ENCODE peak calls at places on chromosomes 2 and 18, in ten cellular contexts. E is prostate gland; T is Calu3; Z is neural progenitor cell; F is NCI-H526 treated with DMSO at 0.1 percent for 48 hours; L is COLO829; V is GM19239; J is fibroblast of pulmonary artery; I is activated naive CD4-positive, alpha-beta T cell treated with anti-CD3 and anti-CD28 coated beads, Interleukin-2, amount 50 U/mL, for 16 hours; X is fibroblast of the conjunctiva. W is an unnamed sample.
A peak's percentile ranks its signal among the peaks of the same experiment; 100 is the strongest.

GRCh38 chr2:209425082-209426071 is 1.5 kb downstream of the MAP2 start:
- DNase-seq in Z (peak; percentile 38), F (peak; percentile 82), T (peak; percentile 46), X (peak; percentile 35), V (no peak), L (peak; percentile 62), J (peak; percentile 76), I (no peak), E (no peak), W (peak; percentile 41)

GRCh38 chr2:235669983-235670962 is 176.4 kb downstream of the AGAP1 start:
- DNase-seq in Z (peak; percentile 92), T (peak; percentile 61), E (peak; percentile 49), V (no peak), I (no peak), J (peak; percentile 80), F (peak; percentile 51), L (no peak), X (peak; percentile 61), W (peak; percentile 81)

GRCh38 chr2:152098033-152098797 is 629 bp downstream of the CACNB4 start:
- DNase-seq in X (no peak), Z (peak; percentile 65), I (no peak), T (peak; percentile 19), L (no peak), E (peak; percentile 27), V (peak; percentile 31), J (peak; percentile 22), F (no peak), W (no peak)

GRCh38 chr2:108998911-108999310 is 9.9 kb upstream of the EDAR start:
- DNase-seq in X (no peak), I (no peak), L (no peak), E (no peak), T (no peak), Z (no peak), F (no peak), V (no peak), J (no peak), W (peak; percentile 19)

GRCh38 chr18:8705280-8705940 is at the start of gene MTCL1:
- DNase-seq in L (no peak), X (no peak), T (peak; percentile 59), E (peak; percentile 32), I (peak; percentile 32), F (peak; percentile 18), V (peak; percentile 86), J (peak; percentile 45), Z (peak; percentile 77), W (no peak)

GRCh38 chr2:1656961-1657841 is 87.1 kb downstream of the PXDN start:
- DNase-seq in F (no peak), X (no peak), V (no peak), Z (no peak), E (no peak), L (no peak), I (no peak), T (no peak), J (no peak), W (no peak)

GRCh38 chr2:28334527-28334891 is 58.1 kb upstream of the FOSL2 start:
- DNase-seq in L (no peak), Z (no peak), F (no peak), V (no peak), I (no peak), X (no peak), E (no peak), T (no peak), J (no peak), W (no peak)

GRCh38 chr2:70473101-70473722 is 80.4 kb downstream of the TGFA start:
- DNase-seq in E (no peak), J (no peak), X (no peak), T (no peak), I (no peak), Z (no peak), F (no peak), V (no peak), L (no peak), W (no peak)

GRCh38 chr18:43590182-43590903 is 313.1 kb upstream of the SYT4 start:
- DNase-seq in F (no peak), Z (no peak), L (no peak), J (no peak), T (peak; percentile 59), I (no peak), E (no peak), V (no peak), X (no peak), W (no peak)

GRCh38 chr2:10226032-10226724 is 76.5 kb upstream of the HPCAL1 start:
- DNase-seq in X (no peak), I (peak; percentile 2), Z (peak; percentile 1), E (no peak), F (no peak), L (no peak), J (no peak), T (no peak), V (no peak), W (no peak)

GRCh38 chr2:219499058-219499307 is 292 bp downstream of the GMPPA start:
- DNase-seq in L (no peak), F (no peak), T (no peak), Z (no peak), X (no peak), I (no peak), V (no peak), J (no peak), E (no peak), W (no peak)

GRCh38 chr18:63342206-63342605 is 22.6 kb upstream of the BCL2 start:
- DNase-seq in I (peak; percentile 23), Z (peak; percentile 66), T (no peak), X (no peak), E (no peak), J (peak; percentile 56), F (peak; percentile 34), L (no peak), V (no peak), W (peak; percentile 28)

GRCh38 chr18:43115076-43116035 is at the start of gene RIT2:
- DNase-seq in X (no peak), T (no peak), E (no peak), Z (no peak), V (no peak), F (no peak), I (no peak), J (no peak), L (no peak), W (no peak)

GRCh38 chr18:79911009-79911870 is 40.2 kb downstream of the SLC66A2 start:
- DNase-seq in L (no peak), J (no peak), T (no peak), E (no peak), F (no peak), V (no peak), X (no peak), Z (peak; percentile 67), I (no peak), W (no peak)

GRCh38 chr2:236557894-236558532 is 11.6 kb upstream of the ACKR3 start:
- DNase-seq in X (no peak), I (no peak), Z (no peak), L (no peak), E (no peak), F (no peak), J (no peak), V (no peak), T (no peak), W (no peak)

GRCh38 chr2:66925128-66925527 is 472.0 kb upstream of the ETAA1 start:
- DNase-seq in I (no peak), X (no peak), T (peak; percentile 7), V (no peak), J (peak; percentile 55), Z (no peak), E (no peak), L (peak; percentile 8), F (no peak), W (peak; percentile 39)

GRCh38 chr2:168116448-168116847 is 130.9 kb downstream of the STK39 start:
- DNase-seq in E (no peak), X (no peak), Z (peak; percentile 68), J (peak; percentile 29), F (no peak), V (no peak), I (no peak), T (no peak), L (no peak), W (peak; percentile 13)

GRCh38 chr2:171409436-171409971 is 24.3 kb downstream of the METTL8 start:
- DNase-seq in Z (peak; percentile 46), V (no peak), T (no peak), I (no peak), X (no peak), F (no peak), E (no peak), L (no peak), J (no peak), W (no peak)

W was measured in IMR-90.